ENCODE peak calls at places on chromosomes 13 and 19, in five cellular contexts. M is mesenchymal stem cell, P is neural progenitor cell, Y is mammary epithelial cell, E is endodermal cell. I is an unnamed sample.

GRCh38 chr19:40592170-40592569 is 9.0 kb upstream of the LTBP4 start:
- DNase-seq in M (peak), P (peak), Y (peak), E (peak), I (peak)

GRCh38 chr19:18317998-18318800 is 4.7 kb downstream of the LSM4 start:
- DNase-seq in M (no peak), E (no peak), P (no peak), Y (no peak), I (no peak)

GRCh38 chr13:82963466-82963865 is 918.8 kb downstream of the SLITRK1 start:
- DNase-seq in Y (peak), E (no peak), P (no peak), M (no peak), I (no peak)

GRCh38 chr13:36850790-36851438 is 31.9 kb downstream of the RFXAP start:
- DNase-seq in M (no peak), Y (no peak), P (peak), E (peak), I (peak)

GRCh38 chr13:80341771-80342271 is 895 bp upstream of the SPRY2 start:
- DNase-seq in Y (no peak), M (peak), E (peak), P (peak), I (peak)

GRCh38 chr13:110405597-110406450 is 98.7 kb downstream of the COL4A2 start:
- DNase-seq in P (no peak), Y (peak), M (peak), E (no peak), I (peak)

GRCh38 chr13:46295531-46296464 is 84.1 kb downstream of the LRRC63 start:
- DNase-seq in E (no peak), Y (peak), P (no peak), M (peak), I (peak)

GRCh38 chr13:71866173-71867091 is 572 bp downstream of the DACH1 start:
- DNase-seq in P (peak), M (peak), Y (peak), E (peak), I (peak)

GRCh38 chr19:10760268-10760944 is 42.5 kb downstream of the DNM2 start:
- DNase-seq in M (peak), P (no peak), E (no peak), Y (no peak), I (peak)

GRCh38 chr13:20475927-20476691 is 49.5 kb downstream of the CRYL1 start:
- DNase-seq in Y (peak), P (peak), E (peak), M (no peak), I (no peak)

GRCh38 chr19:13172335-13173128 is 22.3 kb downstream of the IER2 start:
- DNase-seq in E (no peak), Y (peak), P (no peak), M (peak), I (peak)

GRCh38 chr19:27709496-27709895 is 1503.5 kb downstream of the UQCRFS1 start:
- DNase-seq in M (no peak), P (no peak), E (no peak), Y (no peak), I (no peak)

GRCh38 chr19:48988286-48988685 is 4.8 kb downstream of the GYS1 start:
- DNase-seq in E (no peak), P (no peak), Y (no peak), M (no peak), I (no peak)

GRCh38 chr19:42048992-42049391 is 21.0 kb downstream of the GRIK5 start:
- DNase-seq in P (no peak), Y (no peak), M (peak), E (no peak), I (no peak)

GRCh38 chr19:44643605-44644390 is at the start of gene PVR:
- DNase-seq in E (peak), P (peak), Y (peak), M (peak), I (peak)

GRCh38 chr13:46553521-46553885 is 533 bp downstream of the LRCH1 start:
- DNase-seq in Y (no peak), P (peak), E (peak), M (no peak), I (no peak)

GRCh38 chr13:113418722-113419049 is 34.6 kb downstream of the ADPRHL1 start:
- DNase-seq in M (no peak), P (no peak), Y (no peak), E (no peak), I (no peak)

GRCh38 chr19:15283141-15283885 is 49.0 kb downstream of the BRD4 start:
- DNase-seq in M (peak), E (no peak), Y (peak), P (no peak), I (peak)

GRCh38 chr19:13597625-13598024 is 91.3 kb upstream of the CACNA1A start:
- DNase-seq in M (peak), Y (peak), E (peak), P (peak), I (peak)

DNA sequence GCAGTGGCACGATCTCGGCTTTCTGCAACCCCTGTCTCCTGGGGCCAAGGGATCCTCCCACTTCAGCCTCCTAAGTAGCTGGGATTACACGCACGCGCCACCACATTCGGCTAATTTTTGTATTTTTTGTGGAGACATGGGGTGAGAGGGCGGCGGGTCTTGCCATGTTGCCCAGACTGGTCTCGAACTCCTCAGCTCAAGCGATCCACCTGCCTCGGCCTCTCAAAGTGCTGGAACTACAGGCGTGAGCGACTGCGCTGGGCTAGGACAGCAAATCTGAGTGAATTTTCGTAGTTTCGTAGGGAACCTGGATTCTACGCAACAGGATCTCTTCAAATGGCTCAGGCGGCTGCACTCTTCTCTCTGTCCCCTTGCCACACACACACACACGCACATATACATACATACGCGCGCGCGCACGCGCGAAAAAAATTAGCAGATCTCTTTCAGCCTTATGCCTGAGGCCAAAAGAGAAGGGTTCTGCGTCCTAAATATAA is 402 bp downstream of the PINLYP start:
- DNase-seq in M (no peak), P (no peak), Y (peak), E (no peak), I (peak)
- H3K9ac ChIP-seq in M (peak), P (no peak), Y (peak), E (peak), I (peak)

GRCh38 chr19:2225415-2226050 is 10.6 kb downstream of the PLEKHJ1 start:
- DNase-seq in Y (no peak), E (no peak), P (no peak), M (no peak), I (no peak)

GRCh38 chr19:2226051-2226839 is 9.9 kb downstream of the PLEKHJ1 start:
- DNase-seq in E (no peak), M (no peak), P (no peak), Y (no peak), I (no peak)

GRCh38 chr19:2223391-2223790 is 12.7 kb downstream of the PLEKHJ1 start:
- DNase-seq in P (no peak), M (no peak), E (no peak), Y (no peak), I (no peak)

GRCh38 chr19:2223959-2224358 is 12.2 kb downstream of the PLEKHJ1 start:
- DNase-seq in Y (no peak), M (no peak), E (no peak), P (no peak), I (no peak)

GRCh38 chr19:2224754-2225349 is 11.3 kb downstream of the PLEKHJ1 start:
- DNase-seq in Y (no peak), E (no peak), M (no peak), P (no peak), I (no peak)
- H3K9ac ChIP-seq in Y (no peak), E (no peak), M (no peak), P (no peak), I (no peak)

GRCh38 chr19:47097396-47098217 is 16.0 kb downstream of the ZC3H4 start:
- DNase-seq in E (peak), P (no peak), M (no peak), Y (peak), I (peak)
- H3K9ac ChIP-seq in E (no peak), P (peak), M (peak), Y (no peak), I (peak)

GRCh38 chr19:11814707-11815050 is 606 bp downstream of the ZNF440 start:
- DNase-seq in P (peak), E (no peak), Y (peak), M (peak), I (peak)
- H3K9ac ChIP-seq in P (peak), E (peak), Y (peak), M (peak), I (peak)

I was measured in GM23248.